ENCODE peak calls at places on chromosomes 1 and 21, in six cellular contexts. M, B, Q, I, R and C are unnamed samples.
A peak's percentile ranks its signal among the peaks of the same experiment; 100 is the strongest.

GRCh38 chr1:10599194-10599861 is 124.6 kb downstream of the PEX14 start:
- DNase-seq in M (peak; percentile 63), B (no peak), Q (no peak), I (no peak), R (peak; percentile 87), C (no peak)

GRCh38 chr1:203906932-203907331 is 45.5 kb downstream of the SNRPE start:
- DNase-seq in M (peak; percentile 92), B (no peak), Q (peak; percentile 62), I (no peak), R (no peak), C (peak; percentile 35)

GRCh38 chr1:37255111-37255795 is 219.1 kb upstream of the ZC3H12A start:
- DNase-seq in M (peak; percentile 21), B (peak; percentile 88), Q (peak; percentile 3), I (no peak), R (no peak), C (peak; percentile 54)

GRCh38 chr1:205480349-205481278 is 23.9 kb upstream of the CDK18 start:
- DNase-seq in M (no peak), B (no peak), Q (no peak), I (peak; percentile 73), R (no peak), C (no peak)

GRCh38 chr1:201480231-201481003 is 11.4 kb upstream of the PHLDA3 start:
- DNase-seq in M (peak; percentile 94), B (peak; percentile 90), Q (no peak), I (no peak), R (peak; percentile 71), C (peak; percentile 25)

GRCh38 chr1:71014110-71014509 is 33.5 kb downstream of the PTGER3 start:
- DNase-seq in M (no peak), B (no peak), Q (no peak), I (no peak), R (no peak), C (no peak)

GRCh38 chr1:195606483-195606882 is 1001.8 kb downstream of the KCNT2 start:
- DNase-seq in M (no peak), B (no peak), Q (no peak), I (no peak), R (no peak), C (no peak)

GRCh38 chr1:229341811-229342304 is 989 bp downstream of the CCSAP start:
- DNase-seq in M (no peak), B (peak; percentile 77), Q (no peak), I (no peak), R (no peak), C (peak; percentile 89)

GRCh38 chr1:67752306-67752705 is 67.3 kb downstream of the GADD45A start:
- DNase-seq in M (no peak), B (no peak), Q (peak; percentile 81), I (no peak), R (no peak), C (no peak)

GRCh38 chr21:43778469-43779335 is 2.6 kb upstream of the CSTB start:
- DNase-seq in M (no peak), B (no peak), Q (no peak), I (no peak), R (no peak), C (peak; percentile 66)

GRCh38 chr21:36699026-36699545 is at the start of gene SIM2:
- DNase-seq in M (no peak), B (peak; percentile 50), Q (no peak), I (no peak), R (no peak), C (no peak)

GRCh38 chr1:236887081-236887480 is 92.0 kb downstream of the MTR start:
- DNase-seq in M (no peak), B (no peak), Q (no peak), I (no peak), R (no peak), C (no peak)

GRCh38 chr21:25938673-25939395 is 204.1 kb downstream of the GABPA start:
- DNase-seq in M (no peak), B (no peak), Q (peak; percentile 57), I (no peak), R (no peak), C (no peak)

GRCh38 chr1:16048573-16049189 is 5.1 kb downstream of the CLCNKB start:
- DNase-seq in M (no peak), B (peak; percentile 90), Q (peak; percentile 58), I (no peak), R (no peak), C (peak; percentile 30)

GRCh38 chr1:56578963-56579875 is at the start of gene PLPP3:
- DNase-seq in M (peak; percentile 81), B (no peak), Q (peak; percentile 94), I (no peak), R (peak; percentile 79), C (peak; percentile 19)

GRCh38 chr1:156051011-156051725 is 2.4 kb downstream of the UBQLN4 start:
- DNase-seq in M (no peak), B (no peak), Q (no peak), I (no peak), R (no peak), C (no peak)

GRCh38 chr1:154174654-154175053 is 17.2 kb downstream of the TPM3 start:
- DNase-seq in M (no peak), B (no peak), Q (no peak), I (no peak), R (no peak), C (no peak)

GRCh38 chr1:33010946-33011731 is 25.5 kb downstream of the AK2 start:
- DNase-seq in M (no peak), B (no peak), Q (peak; percentile 86), I (no peak), R (no peak), C (no peak)

GRCh38 chr1:87591492-87591891 is 262.8 kb downstream of the LMO4 start:
- DNase-seq in M (no peak), B (no peak), Q (no peak), I (no peak), R (no peak), C (no peak)

GRCh38 chr1:11858968-11859871 is 475 bp upstream of the NPPB start:
- DNase-seq in M (peak; percentile 47), B (peak; percentile 97), Q (peak; percentile 61), I (no peak), R (peak; percentile 52), C (peak; percentile 72)

GRCh38 chr1:17119744-17120482 is 662 bp upstream of the PADI2 start:
- DNase-seq in M (no peak), B (peak; percentile 54), Q (no peak), I (peak; percentile 42), R (no peak), C (peak; percentile 93)

GRCh38 chr1:20733361-20733975 is 965 bp upstream of the SH2D5 start:
- DNase-seq in M (no peak), B (no peak), Q (no peak), I (no peak), R (no peak), C (no peak)

GRCh38 chr1:67552336-67552759 is 122.1 kb upstream of the SERBP1 start:
- DNase-seq in M (no peak), B (no peak), Q (no peak), I (no peak), R (peak; percentile 52), C (no peak)

GRCh38 chr1:159014851-159015250 is 5.1 kb downstream of the IFI16 start:
- DNase-seq in M (no peak), B (no peak), Q (no peak), I (no peak), R (no peak), C (no peak)

GRCh38 chr1:52028328-52028727 is 5.3 kb downstream of the KTI12 start:
- DNase-seq in M (no peak), B (no peak), Q (no peak), I (no peak), R (peak; percentile 24), C (no peak)

GRCh38 chr1:115069186-115069585 is 20.1 kb downstream of the TSPAN2 start:
- DNase-seq in M (no peak), B (no peak), Q (no peak), I (no peak), R (no peak), C (no peak)

GRCh38 chr1:117613249-117613968 is 7.6 kb downstream of the TENT5C start:
- DNase-seq in M (no peak), B (peak; percentile 65), Q (no peak), I (no peak), R (no peak), C (peak; percentile 64)

GRCh38 chr21:35436899-35437298 is 387.8 kb upstream of the RUNX1 start:
- DNase-seq in M (no peak), B (peak; percentile 24), Q (no peak), I (no peak), R (no peak), C (no peak)

GRCh38 chr1:180042994-180043622 is 88.5 kb downstream of the CEP350 start:
- DNase-seq in M (no peak), B (no peak), Q (peak; percentile 64), I (no peak), R (no peak), C (no peak)

GRCh38 chr1:218430802-218431201 is 85.7 kb downstream of the TGFB2 start:
- DNase-seq in M (no peak), B (no peak), Q (peak; percentile 85), I (no peak), R (no peak), C (no peak)

GRCh38 chr1:239763850-239764249 is 327.8 kb upstream of the FMN2 start:
- DNase-seq in M (no peak), B (no peak), Q (no peak), I (no peak), R (no peak), C (peak; percentile 30)

DNA sequence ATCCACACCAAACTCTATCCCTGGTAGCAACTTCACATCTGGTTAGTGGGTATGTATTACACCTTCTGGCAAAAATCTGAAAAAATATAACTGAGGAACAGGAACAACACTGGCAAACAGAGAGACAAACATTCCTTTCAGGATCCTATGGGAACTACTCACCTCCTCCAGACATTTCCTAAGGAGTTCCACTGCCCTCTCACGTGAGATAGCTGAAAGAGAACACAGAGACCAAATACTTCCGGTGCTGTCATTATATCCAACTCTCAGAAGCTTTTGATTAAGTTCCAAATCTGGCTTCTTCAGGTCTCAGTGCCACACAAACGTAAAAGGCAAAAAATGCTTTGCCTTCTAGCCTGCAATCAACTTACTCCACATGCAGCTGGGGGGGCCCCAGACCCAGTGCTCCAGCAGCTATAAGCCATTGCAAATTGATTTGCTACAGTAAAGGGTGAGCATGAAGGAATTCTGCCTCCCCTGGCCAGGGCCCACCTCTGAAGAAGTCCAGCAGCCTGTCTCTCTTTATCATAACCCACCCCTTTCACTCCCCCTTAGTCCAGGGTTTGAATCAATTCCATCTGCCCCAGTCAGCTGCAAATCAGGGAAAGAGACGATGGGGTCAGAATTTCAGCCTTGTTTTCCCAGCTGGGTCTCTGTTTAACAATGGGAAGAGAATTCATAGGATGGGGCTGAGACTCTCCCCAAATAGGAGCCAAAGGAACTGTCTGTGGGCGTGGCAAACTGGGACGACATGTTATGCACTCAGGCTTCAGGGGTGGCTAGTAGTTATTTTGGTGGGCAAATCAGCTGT is 32.2 kb downstream of the TFAP2E start:
- DNase-seq in M (no peak), B (no peak), Q (no peak), I (no peak), R (no peak), C (no peak)
- TF ChIP-seq MAX in M (no peak), B (no peak), Q (no peak), I (no peak), R (no peak), C (no peak)

GRCh38 chr1:110034040-110034450 is 379 bp upstream of the STRIP1 start:
- DNase-seq in M (no peak), B (no peak), Q (no peak), I (no peak), R (no peak), C (no peak)
- H3K4me3 ChIP-seq in M (peak overlapping the region; percentile 89), B (peak overlapping the region; percentile 95), Q (peak overlapping the region; percentile 57), I (peak overlapping the region; percentile 64), R (peak overlapping the region; percentile 98), C (peak overlapping the region; percentile 92)

GRCh38 chr1:219659682-219660081 is 46.8 kb upstream of the ZC3H11B start:
- DNase-seq in M (no peak), B (no peak), Q (no peak), I (no peak), R (no peak), C (peak; percentile 4)
- TF ChIP-seq MYC in M (no peak), B (no peak), Q (no peak), I (no peak), R (no peak), C (no peak)

GRCh38 chr1:168689726-168690602 is 39.0 kb downstream of the DPT start:
- DNase-seq in M (no peak), B (no peak), Q (no peak), I (no peak), R (peak; percentile 86), C (no peak)
- TF ChIP-seq MAX in M (no peak), B (no peak), Q (no peak), I (no peak), R (peak; percentile 16), C (no peak)